ENCODE peak calls at places on chromosomes 6 and 20, in six cellular contexts. Q is IMR-90, Y is neuronal stem cell, K is H1, B is H9, E is trophoblast cell. C is an unnamed sample.

GRCh38 chr6:3650959-3651697 is 100.4 kb downstream of the PXDC1 start:
- DNase-seq in Q (no peak), B (no peak), K (no peak), E (no peak), Y (no peak), C (no peak)

GRCh38 chr6:3259491-3259958 is 778 bp downstream of the PSMG4 start:
- DNase-seq in K (no peak), Y (no peak), B (peak), E (peak), Q (peak), C (peak)

GRCh38 chr20:21523895-21524294 is 10.0 kb upstream of the NKX2-2 start:
- DNase-seq in K (no peak), B (no peak), Q (no peak), Y (no peak), E (no peak), C (no peak)

GRCh38 chr6:81075974-81076373 is 676.5 kb downstream of the TENT5A start:
- DNase-seq in B (peak), K (no peak), Q (peak), E (peak), Y (peak), C (peak)

GRCh38 chr6:168196385-168196860 is 117.4 kb upstream of the FRMD1 start:
- DNase-seq in B (peak), Y (no peak), K (no peak), Q (no peak), E (no peak), C (no peak)

GRCh38 chr20:23622839-23623343 is 14.9 kb downstream of the CST3 start:
- DNase-seq in E (peak), B (no peak), K (no peak), Q (peak), Y (no peak), C (peak)

GRCh38 chr20:47102629-47103028 is 208.0 kb downstream of the EYA2 start:
- DNase-seq in Y (no peak), B (no peak), E (no peak), Q (no peak), K (no peak), C (no peak)

GRCh38 chr6:52362443-52363221 is 681 bp downstream of the PAQR8 start:
- DNase-seq in Q (no peak), Y (peak), E (no peak), K (no peak), B (peak), C (peak)

GRCh38 chr6:143301204-143301603 is 149.3 kb downstream of the ADAT2 start:
- DNase-seq in K (no peak), B (no peak), E (no peak), Y (peak), Q (no peak), C (no peak)

GRCh38 chr20:3461911-3462677 is 8.7 kb upstream of the ATRN start:
- DNase-seq in E (peak), B (no peak), Y (no peak), K (no peak), Q (no peak), C (peak)

GRCh38 chr20:7113577-7114466 is 346.3 kb downstream of the BMP2 start:
- DNase-seq in Y (peak), E (no peak), Q (peak), K (peak), B (peak), C (peak)

GRCh38 chr6:54717849-54718455 is 128.6 kb upstream of the FAM83B start:
- DNase-seq in K (no peak), E (peak), Y (peak), B (peak), Q (peak), C (peak)

GRCh38 chr6:41748542-41748941 is 1.3 kb upstream of the PGC start:
- DNase-seq in Q (peak), B (no peak), E (no peak), Y (no peak), K (no peak), C (no peak)

GRCh38 chr6:44342052-44342451 is 398 bp upstream of the SPATS1 start:
- DNase-seq in E (no peak), K (no peak), Q (no peak), B (no peak), Y (no peak), C (no peak)

GRCh38 chr6:87699576-87699975 is 2.5 kb downstream of the AKIRIN2 start:
- DNase-seq in K (no peak), Q (no peak), Y (no peak), E (no peak), B (no peak), C (no peak)

GRCh38 chr6:87700351-87700728 is 1.7 kb downstream of the AKIRIN2 start:
- DNase-seq in Y (no peak), B (no peak), K (no peak), Q (no peak), E (no peak), C (no peak)

GRCh38 chr6:87702589-87702945 is 534 bp upstream of the AKIRIN2 start:
- DNase-seq in K (no peak), B (no peak), E (peak), Q (peak), Y (no peak), C (peak)

GRCh38 chr6:87701676-87702588 is at the start of gene AKIRIN2:
- DNase-seq in Y (peak), K (peak), B (peak), Q (peak), E (peak), C (peak)

GRCh38 chr6:87700729-87701675 is 1.0 kb downstream of the AKIRIN2 start:
- DNase-seq in Y (peak), B (no peak), E (peak), Q (peak), K (no peak), C (peak)
- H4K8ac ChIP-seq in Y (no peak), B (no peak), E (peak), Q (peak), K (peak), C (peak)

DNA sequence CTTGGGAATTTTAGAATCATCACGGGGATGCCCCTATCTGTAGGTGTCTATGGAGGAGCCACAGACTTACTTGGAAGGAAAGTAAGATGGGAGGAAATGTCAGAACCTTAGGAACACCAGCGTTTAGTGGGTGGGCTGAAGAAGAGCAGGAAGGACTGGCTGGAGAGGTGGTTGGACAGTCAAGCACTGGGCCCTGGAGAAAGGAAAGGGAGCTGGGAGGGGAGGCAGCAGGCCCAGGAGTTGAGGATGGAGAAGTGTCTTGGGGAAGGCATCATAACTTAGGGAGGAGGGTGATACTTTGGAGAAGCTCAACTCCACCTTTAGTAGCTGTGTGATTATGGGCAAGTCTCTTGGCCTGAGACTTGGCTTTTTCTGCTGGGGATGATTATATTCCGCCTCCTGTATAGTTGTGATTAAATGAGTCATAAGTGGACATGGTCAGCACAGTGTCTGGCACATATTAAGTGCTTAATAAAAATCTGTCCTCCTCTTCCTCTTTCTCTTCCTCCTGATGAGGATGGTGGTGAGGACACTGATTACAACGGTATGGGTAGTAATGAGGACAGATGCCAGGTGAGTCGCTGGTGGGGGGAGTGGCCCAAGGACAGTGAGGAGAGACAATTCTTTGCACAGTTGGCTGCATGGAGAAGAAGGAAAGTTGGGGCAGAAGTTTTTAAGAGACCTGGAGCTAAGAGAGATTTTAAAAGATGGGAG is 125.7 kb downstream of the TOX2 start:
- DNase-seq in Q (no peak), K (no peak), B (no peak), Y (no peak), E (no peak), C (no peak)
- H3K14ac ChIP-seq in Q (no peak), K (no peak), B (no peak), Y (no peak), E (no peak), C (no peak)

DNA sequence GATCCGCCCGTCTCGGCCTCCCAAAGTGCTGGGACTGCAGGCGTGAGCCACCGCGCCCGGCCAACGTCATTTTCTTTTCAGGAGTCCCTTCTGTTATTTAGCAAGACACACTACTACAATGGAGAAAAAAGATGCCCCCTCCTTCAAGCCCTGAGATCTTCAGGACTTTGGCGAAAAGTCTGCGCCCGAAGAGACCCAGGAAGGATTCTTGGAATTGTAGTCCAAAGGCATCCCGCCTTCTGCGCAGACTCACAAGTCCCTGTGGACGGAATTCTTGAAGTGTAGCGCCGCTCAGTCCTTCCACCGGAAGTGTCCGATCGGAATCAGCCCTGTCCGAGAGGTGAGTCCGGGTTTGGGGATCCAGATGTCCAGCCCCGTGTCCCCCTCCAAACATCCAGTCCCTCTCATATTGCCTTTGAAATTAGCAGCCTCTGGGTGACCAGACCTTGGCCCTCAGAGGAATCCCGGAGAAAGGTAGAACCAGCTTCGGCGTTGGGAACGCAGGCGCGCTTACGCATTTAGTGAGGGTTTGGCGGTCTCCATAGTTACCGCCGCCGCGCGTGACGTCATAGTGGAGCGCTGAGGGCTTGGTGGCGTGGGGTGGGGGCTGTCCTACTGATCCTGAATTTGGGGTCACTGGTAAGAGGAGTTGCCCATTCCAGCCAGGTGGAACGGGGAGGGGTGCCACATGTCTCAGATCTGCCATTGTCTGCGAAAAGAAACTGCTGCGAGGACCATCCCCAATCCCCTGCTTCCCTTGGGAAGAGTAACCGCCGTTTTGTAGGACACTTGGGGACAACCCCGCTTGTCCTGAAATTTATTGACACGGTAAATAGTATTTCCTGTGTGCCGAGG is 490 bp downstream of the ZNF165 start:
- DNase-seq in Q (peak), B (peak), K (peak), Y (peak), E (peak), C (peak)
- H4K8ac ChIP-seq in Q (peak), B (no peak), K (peak), Y (no peak), E (peak), C (peak)

GRCh38 chr6:75224303-75224926 is 18.6 kb upstream of the COL12A1 start:
- DNase-seq in Y (no peak), Q (no peak), K (no peak), B (no peak), E (no peak), C (no peak)
- H3K14ac ChIP-seq in Y (no peak), Q (peak), K (no peak), B (no peak), E (no peak), C (no peak)

DNA sequence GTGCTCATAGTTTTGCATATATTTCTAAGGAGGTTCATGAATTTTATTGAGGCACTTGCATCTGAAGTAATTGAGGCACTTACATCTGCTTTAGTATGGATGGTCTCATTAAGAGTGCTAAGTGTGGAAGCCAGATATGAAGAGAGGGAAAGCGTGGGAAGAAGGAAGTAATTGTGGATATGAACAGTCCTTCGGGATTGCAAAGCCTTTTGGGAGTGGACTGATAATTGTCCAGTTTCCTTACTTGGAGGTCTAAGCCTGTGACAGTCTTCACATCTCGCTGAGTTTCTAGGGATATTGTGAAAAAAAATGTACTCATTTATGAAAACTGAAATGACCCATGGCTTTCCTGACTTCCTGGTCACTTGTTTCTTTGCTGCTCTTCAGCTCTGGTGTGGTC is 137.2 kb downstream of the ZFAND3 start:
- DNase-seq in E (no peak), K (no peak), Y (no peak), Q (no peak), B (no peak), C (no peak)
- H4K8ac ChIP-seq in E (no peak), K (no peak), Y (no peak), Q (no peak), B (no peak), C (no peak)